ENCODE peak calls at places on chromosomes 12 and 14, in six cellular contexts. One of them, this sample, is unnamed.

GRCh38 chr12:25502071-25502555 is 51.0 kb downstream of the LMNTD1 start:
- DNase-seq in astrocyte: peak; percentile 36
- DNase-seq in GM23248: no peak
- DNase-seq in DND-41: no peak
- DNase-seq in HepG2: no peak
- DNase-seq in NT2/D1: no peak
- DNase-seq in this sample: no peak

GRCh38 chr12:104764225-104765073 is 193.6 kb downstream of the SLC41A2 start:
- DNase-seq in astrocyte: no peak
- DNase-seq in DND-41: no peak
- DNase-seq in HepG2: no peak
- DNase-seq in GM23248: no peak
- DNase-seq in NT2/D1: no peak
- DNase-seq in this sample: no peak

GRCh38 chr12:53770281-53770680 is 18.5 kb upstream of the CISTR start:
- DNase-seq in HepG2: no peak
- DNase-seq in NT2/D1: no peak
- DNase-seq in GM23248: peak; percentile 91
- DNase-seq in astrocyte: peak; percentile 96
- DNase-seq in DND-41: no peak
- DNase-seq in this sample: peak; percentile 67

GRCh38 chr14:100841445-100842403 is 15.8 kb downstream of the MEG3 start:
- DNase-seq in HepG2: no peak
- DNase-seq in astrocyte: no peak
- DNase-seq in DND-41: no peak
- DNase-seq in GM23248: no peak
- DNase-seq in NT2/D1: no peak
- DNase-seq in this sample: no peak

GRCh38 chr12:52392465-52393007 is 7.1 kb upstream of the KRT84 start:
- DNase-seq in astrocyte: no peak
- DNase-seq in GM23248: no peak
- DNase-seq in HepG2: no peak
- DNase-seq in NT2/D1: no peak
- DNase-seq in DND-41: no peak
- DNase-seq in this sample: no peak

GRCh38 chr14:32940711-32941667 is 2.3 kb downstream of the NPAS3 start:
- DNase-seq in GM23248: no peak
- DNase-seq in HepG2: no peak
- DNase-seq in NT2/D1: no peak
- DNase-seq in DND-41: no peak
- DNase-seq in astrocyte: no peak
- DNase-seq in this sample: no peak

GRCh38 chr14:77980475-77981321 is 180.8 kb downstream of the ADCK1 start:
- DNase-seq in HepG2: no peak
- DNase-seq in DND-41: no peak
- DNase-seq in GM23248: no peak
- DNase-seq in astrocyte: no peak
- DNase-seq in NT2/D1: no peak
- DNase-seq in this sample: no peak

GRCh38 chr12:80509781-80510556 is 65.9 kb downstream of the PTPRQ start:
- DNase-seq in NT2/D1: no peak
- DNase-seq in HepG2: no peak
- DNase-seq in GM23248: peak; percentile 86
- DNase-seq in astrocyte: peak; percentile 69
- DNase-seq in DND-41: no peak
- DNase-seq in this sample: peak; percentile 62

GRCh38 chr12:76259660-76260389 is 88.4 kb downstream of the BBS10 start:
- DNase-seq in astrocyte: peak; percentile 88
- DNase-seq in GM23248: peak; percentile 91
- DNase-seq in NT2/D1: no peak
- DNase-seq in HepG2: no peak
- DNase-seq in DND-41: no peak
- DNase-seq in this sample: peak; percentile 81

GRCh38 chr12:89756638-89757321 is 48.1 kb upstream of the ATP2B1 start:
- DNase-seq in astrocyte: peak; percentile 98
- DNase-seq in NT2/D1: no peak
- DNase-seq in DND-41: no peak
- DNase-seq in HepG2: peak; percentile 54
- DNase-seq in GM23248: peak; percentile 100
- DNase-seq in this sample: peak; percentile 99

GRCh38 chr14:26873556-26873955 is 275.7 kb upstream of the NOVA1 start:
- DNase-seq in DND-41: no peak
- DNase-seq in HepG2: no peak
- DNase-seq in astrocyte: no peak
- DNase-seq in GM23248: no peak
- DNase-seq in NT2/D1: no peak
- DNase-seq in this sample: no peak

GRCh38 chr14:77124345-77125274 is 17.0 kb downstream of the ZDHHC22 start:
- DNase-seq in astrocyte: no peak
- DNase-seq in GM23248: peak; percentile 71
- DNase-seq in DND-41: no peak
- DNase-seq in HepG2: no peak
- DNase-seq in NT2/D1: no peak
- DNase-seq in this sample: peak; percentile 78

GRCh38 chr14:100726812-100727564 is at the start of gene DLK1:
- DNase-seq in astrocyte: no peak
- DNase-seq in HepG2: no peak
- DNase-seq in DND-41: no peak
- DNase-seq in GM23248: no peak
- DNase-seq in NT2/D1: no peak
- DNase-seq in this sample: no peak

GRCh38 chr12:53093777-53094393 is 3.6 kb upstream of the IGFBP6 start:
- DNase-seq in DND-41: no peak
- DNase-seq in GM23248: no peak
- DNase-seq in HepG2: no peak
- DNase-seq in astrocyte: no peak
- DNase-seq in NT2/D1: no peak
- DNase-seq in this sample: no peak

GRCh38 chr14:51328089-51328941 is 88.3 kb downstream of the TMX1 start:
- DNase-seq in GM23248: peak; percentile 82
- DNase-seq in DND-41: peak; percentile 77
- DNase-seq in astrocyte: peak; percentile 78
- DNase-seq in HepG2: no peak
- DNase-seq in NT2/D1: no peak
- DNase-seq in this sample: peak; percentile 45

GRCh38 chr14:30131698-30132097 is 204.1 kb upstream of the PRKD1 start:
- DNase-seq in NT2/D1: no peak
- DNase-seq in astrocyte: no peak
- DNase-seq in HepG2: no peak
- DNase-seq in DND-41: no peak
- DNase-seq in GM23248: no peak
- DNase-seq in this sample: no peak

GRCh38 chr14:96916751-96917150 is 119.6 kb downstream of the VRK1 start:
- DNase-seq in astrocyte: no peak
- DNase-seq in HepG2: no peak
- DNase-seq in GM23248: no peak
- DNase-seq in NT2/D1: no peak
- DNase-seq in DND-41: no peak
- DNase-seq in this sample: no peak
- H3K9me3 ChIP-seq in astrocyte: no peaks in the 10 kb centered on the region
- H3K9me3 ChIP-seq in HepG2: no peaks in the 10 kb centered on the region
- H3K9me3 ChIP-seq in GM23248: no peaks in the 10 kb centered on the region
- H3K9me3 ChIP-seq in NT2/D1: peaks cover 6% of the 10 kb centered on the region
- H3K9me3 ChIP-seq in DND-41: peaks cover 6% of the 10 kb centered on the region
- H3K9me3 ChIP-seq in this sample: peaks cover 6% of the 10 kb centered on the region

GRCh38 chr14:22567437-22567836 is 21.6 kb downstream of the DAD1 start:
- DNase-seq in NT2/D1: no peak
- DNase-seq in GM23248: no peak
- DNase-seq in HepG2: no peak
- DNase-seq in DND-41: no peak
- DNase-seq in astrocyte: no peak
- DNase-seq in this sample: no peak

GRCh38 chr14:22570132-22570949 is 18.7 kb downstream of the DAD1 start:
- DNase-seq in DND-41: peak; percentile 79
- DNase-seq in astrocyte: peak; percentile 52
- DNase-seq in GM23248: peak; percentile 76
- DNase-seq in NT2/D1: peak; percentile 87
- DNase-seq in HepG2: peak; percentile 98
- DNase-seq in this sample: peak; percentile 94

GRCh38 chr14:22572562-22573058 is 16.4 kb downstream of the DAD1 start:
- DNase-seq in NT2/D1: no peak
- DNase-seq in HepG2: peak; percentile 92
- DNase-seq in GM23248: peak; percentile 76
- DNase-seq in DND-41: no peak
- DNase-seq in astrocyte: no peak
- DNase-seq in this sample: peak; percentile 72

GRCh38 chr14:22569106-22569748 is 19.8 kb downstream of the DAD1 start:
- DNase-seq in HepG2: no peak
- DNase-seq in astrocyte: peak; percentile 33
- DNase-seq in NT2/D1: no peak
- DNase-seq in GM23248: peak; percentile 51
- DNase-seq in DND-41: no peak
- DNase-seq in this sample: no peak

DNA sequence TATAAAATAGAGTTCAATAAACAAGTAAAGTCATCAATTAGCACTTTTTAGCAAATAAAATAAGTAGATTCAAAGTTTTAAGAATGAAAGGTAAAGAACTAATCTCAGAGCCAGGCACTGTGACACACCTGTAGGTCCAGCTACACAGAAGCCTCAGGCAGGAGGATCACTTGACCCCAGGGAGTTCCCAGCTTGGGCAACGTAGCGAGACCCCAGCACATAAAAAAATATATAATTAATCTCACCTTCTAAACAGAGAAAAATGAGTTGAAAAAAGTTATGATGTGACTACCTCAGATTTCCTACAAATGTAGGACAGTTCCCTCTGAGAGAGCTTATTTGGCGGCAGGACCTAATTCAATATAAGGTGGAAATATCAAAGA is 19.3 kb downstream of the DAD1 start:
- DNase-seq in DND-41: no peak
- DNase-seq in GM23248: no peak
- DNase-seq in HepG2: no peak
- DNase-seq in NT2/D1: no peak
- DNase-seq in astrocyte: no peak
- DNase-seq in this sample: no peak
- H3K9ac ChIP-seq in DND-41: no peak overlapping the region
- H3K9ac ChIP-seq in GM23248: no peak overlapping the region
- H3K9ac ChIP-seq in HepG2: no peak overlapping the region
- H3K9ac ChIP-seq in NT2/D1: no peak overlapping the region
- H3K9ac ChIP-seq in astrocyte: no peak overlapping the region
- H3K9ac ChIP-seq in this sample: peak overlapping the region; percentile 74

GRCh38 chr12:132946507-132946820 is 9.6 kb downstream of the ZNF605 start:
- DNase-seq in GM23248: no peak
- DNase-seq in DND-41: no peak
- DNase-seq in HepG2: no peak
- DNase-seq in NT2/D1: no peak
- DNase-seq in astrocyte: no peak
- DNase-seq in this sample: no peak
- H3K9me3 ChIP-seq in GM23248: peaks cover 2% of the 10 kb centered on the region
- H3K9me3 ChIP-seq in DND-41: peaks cover 79% of the 10 kb centered on the region
- H3K9me3 ChIP-seq in HepG2: peaks cover 95% of the 10 kb centered on the region
- H3K9me3 ChIP-seq in NT2/D1: peaks cover 36% of the 10 kb centered on the region
- H3K9me3 ChIP-seq in astrocyte: peaks cover 64% of the 10 kb centered on the region
- H3K9me3 ChIP-seq in this sample: peaks cover 98% of the 10 kb centered on the region

GRCh38 chr14:64338616-64339316 is 44.6 kb upstream of the ESR2 start:
- DNase-seq in astrocyte: peak; percentile 99
- DNase-seq in DND-41: peak; percentile 99
- DNase-seq in HepG2: peak; percentile 93
- DNase-seq in NT2/D1: peak; percentile 92
- DNase-seq in GM23248: peak; percentile 96
- DNase-seq in this sample: peak; percentile 97
- H3K9ac ChIP-seq in astrocyte: peak overlapping the region; percentile 88
- H3K9ac ChIP-seq in DND-41: peak overlapping the region; percentile 97
- H3K9ac ChIP-seq in HepG2: peak overlapping the region; percentile 63
- H3K9ac ChIP-seq in NT2/D1: peak overlapping the region; percentile 90
- H3K9ac ChIP-seq in GM23248: peak overlapping the region; percentile 83
- H3K9ac ChIP-seq in this sample: peak overlapping the region; percentile 84

DNA sequence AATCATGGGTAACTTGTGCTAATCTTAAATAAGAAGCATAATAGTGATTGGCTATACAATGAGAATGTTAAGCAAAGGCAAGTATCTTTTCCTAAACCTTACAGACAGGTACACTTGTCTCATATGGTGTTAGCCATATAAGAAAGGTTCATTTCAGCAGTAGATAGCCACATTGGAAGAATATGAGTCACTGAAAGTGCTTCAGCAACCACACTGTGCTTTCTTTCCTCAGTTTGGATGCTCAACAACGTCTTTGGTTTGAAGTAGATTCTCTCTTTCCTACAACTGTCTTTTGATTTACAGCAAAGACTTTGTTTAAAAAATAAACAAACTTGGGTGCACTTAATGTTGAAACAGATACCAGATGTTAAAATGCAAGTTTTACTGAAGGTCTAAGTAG is 8.9 kb downstream of the DDHD1 start:
- DNase-seq in HepG2: no peak
- DNase-seq in GM23248: no peak
- DNase-seq in astrocyte: no peak
- DNase-seq in NT2/D1: no peak
- DNase-seq in DND-41: no peak
- DNase-seq in this sample: no peak
- H3K9me3 ChIP-seq in HepG2: peaks cover 15% of the 10 kb centered on the region
- H3K9me3 ChIP-seq in GM23248: no peaks in the 10 kb centered on the region
- H3K9me3 ChIP-seq in astrocyte: peaks cover 9% of the 10 kb centered on the region
- H3K9me3 ChIP-seq in NT2/D1: peaks cover 18% of the 10 kb centered on the region
- H3K9me3 ChIP-seq in DND-41: peaks cover 50% of the 10 kb centered on the region
- H3K9me3 ChIP-seq in this sample: peaks cover 25% of the 10 kb centered on the region

GRCh38 chr14:105433161-105433605 is 13.6 kb downstream of the MTA1 start:
- DNase-seq in DND-41: no peak
- DNase-seq in HepG2: no peak
- DNase-seq in astrocyte: no peak
- DNase-seq in GM23248: no peak
- DNase-seq in NT2/D1: no peak
- DNase-seq in this sample: no peak

GRCh38 chr14:105430535-105430934 is 10.9 kb downstream of the MTA1 start:
- DNase-seq in astrocyte: peak; percentile 52
- DNase-seq in GM23248: peak; percentile 66
- DNase-seq in HepG2: no peak
- DNase-seq in DND-41: no peak
- DNase-seq in NT2/D1: no peak
- DNase-seq in this sample: peak; percentile 70

GRCh38 chr14:105432657-105433056 is 13.0 kb downstream of the MTA1 start:
- DNase-seq in astrocyte: no peak
- DNase-seq in GM23248: no peak
- DNase-seq in HepG2: no peak
- DNase-seq in DND-41: no peak
- DNase-seq in NT2/D1: no peak
- DNase-seq in this sample: no peak

GRCh38 chr14:105430042-105430441 is 10.4 kb downstream of the MTA1 start:
- DNase-seq in astrocyte: no peak
- DNase-seq in DND-41: no peak
- DNase-seq in NT2/D1: no peak
- DNase-seq in HepG2: no peak
- DNase-seq in GM23248: no peak
- DNase-seq in this sample: no peak

GRCh38 chr14:105431256-105431655 is 11.6 kb downstream of the MTA1 start:
- DNase-seq in DND-41: no peak
- DNase-seq in astrocyte: no peak
- DNase-seq in GM23248: no peak
- DNase-seq in NT2/D1: no peak
- DNase-seq in HepG2: no peak
- DNase-seq in this sample: no peak
- H3K9ac ChIP-seq in DND-41: no peak overlapping the region
- H3K9ac ChIP-seq in astrocyte: no peak overlapping the region
- H3K9ac ChIP-seq in GM23248: no peak overlapping the region
- H3K9ac ChIP-seq in NT2/D1: no peak overlapping the region
- H3K9ac ChIP-seq in HepG2: no peak overlapping the region
- H3K9ac ChIP-seq in this sample: no peak overlapping the region

DNA sequence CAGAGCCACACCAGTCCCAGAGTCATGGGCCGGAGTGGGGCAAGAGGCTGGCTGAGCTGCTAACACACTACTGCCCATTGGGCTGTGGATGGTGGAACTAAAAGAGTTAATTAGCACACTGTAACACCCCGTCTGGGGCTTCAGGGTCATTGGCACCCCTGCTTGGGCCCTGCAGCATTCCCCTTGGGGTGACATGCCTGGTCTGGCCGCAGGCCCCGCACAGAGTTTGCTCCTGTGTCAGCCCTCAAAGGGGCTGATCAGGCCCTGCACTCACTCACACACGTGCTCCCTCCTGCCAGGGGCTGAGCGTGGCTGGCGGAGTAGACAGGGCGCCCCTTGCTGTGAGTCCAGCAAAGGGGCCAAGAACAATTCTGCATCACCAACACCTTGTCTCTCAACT is 1499.6 kb upstream of the TMEM132C start:
- DNase-seq in HepG2: no peak
- DNase-seq in GM23248: no peak
- DNase-seq in NT2/D1: no peak
- DNase-seq in DND-41: no peak
- DNase-seq in astrocyte: no peak
- DNase-seq in this sample: no peak
- H3K9me3 ChIP-seq in HepG2: peaks cover 81% of the 10 kb centered on the region
- H3K9me3 ChIP-seq in GM23248: no peaks in the 10 kb centered on the region
- H3K9me3 ChIP-seq in NT2/D1: peaks cover 35% of the 10 kb centered on the region
- H3K9me3 ChIP-seq in DND-41: peaks cover 15% of the 10 kb centered on the region
- H3K9me3 ChIP-seq in astrocyte: no peaks in the 10 kb centered on the region
- H3K9me3 ChIP-seq in this sample: peaks cover 30% of the 10 kb centered on the region

This sample was measured in adipocyte.